ENCODE peak calls at places on chromosomes 16 and 17, in five cellular contexts. S, E, H, Q and W are unnamed samples.

GRCh38 chr17:30095507-30096244 is 20.9 kb upstream of the NSRP1 start:
- DNase-seq in H (peak; percentile 64), Q (peak; percentile 67), E (peak; percentile 18), S (peak; percentile 69), W (peak; percentile 61)

GRCh38 chr17:51402881-51403280 is 142.5 kb downstream of the UTP18 start:
- DNase-seq in Q (no peak), H (no peak), E (no peak), S (no peak), W (no peak)

GRCh38 chr17:49832840-49833599 is 14.8 kb downstream of the TAC4 start:
- DNase-seq in S (no peak), Q (peak; percentile 59), E (no peak), H (no peak), W (no peak)

GRCh38 chr17:61351745-61352407 is 47.8 kb upstream of the TBX2 start:
- DNase-seq in E (no peak), H (no peak), S (no peak), Q (no peak), W (no peak)

GRCh38 chr16:78987676-78988075 is 612.9 kb downstream of the MAF start:
- DNase-seq in S (no peak), E (no peak), H (peak; percentile 37), Q (no peak), W (no peak)

GRCh38 chr16:8866118-8866883 is 2.5 kb downstream of the CARHSP1 start:
- DNase-seq in H (peak; percentile 88), Q (peak; percentile 73), S (no peak), E (peak; percentile 67), W (no peak)

GRCh38 chr17:47607481-47607880 is 42.2 kb upstream of the KPNB1 start:
- DNase-seq in E (no peak), Q (no peak), H (no peak), S (no peak), W (no peak)

GRCh38 chr16:515175-515962 is 12.1 kb upstream of the CAPN15 start:
- DNase-seq in E (no peak), S (no peak), H (no peak), Q (no peak), W (no peak)

GRCh38 chr17:588519-588918 is 126.1 kb downstream of the VPS53 start:
- DNase-seq in Q (no peak), H (no peak), E (no peak), S (no peak), W (no peak)

GRCh38 chr17:77696151-77696719 is 262.3 kb upstream of the TNRC6C start:
- DNase-seq in Q (no peak), H (no peak), S (no peak), E (peak; percentile 37), W (no peak)

GRCh38 chr17:75875182-75875939 is 3.0 kb downstream of the TRIM47 start:
- DNase-seq in S (no peak), Q (no peak), H (no peak), E (peak; percentile 75), W (no peak)

GRCh38 chr16:1530349-1530882 is 3.0 kb upstream of the TMEM204 start:
- DNase-seq in E (no peak), H (no peak), Q (no peak), S (no peak), W (no peak)

GRCh38 chr17:29076722-29077121 is 33.8 kb downstream of the PIPOX start:
- DNase-seq in H (no peak), Q (no peak), S (no peak), E (no peak), W (no peak)

GRCh38 chr16:88406096-88407041 is 23.6 kb downstream of the ZNF469 start:
- DNase-seq in S (no peak), E (peak; percentile 70), H (peak; percentile 16), Q (peak; percentile 49), W (no peak)

GRCh38 chr16:46733319-46733830 is 14.8 kb downstream of the MYLK3 start:
- DNase-seq in E (no peak), S (no peak), Q (no peak), H (no peak), W (no peak)

DNA sequence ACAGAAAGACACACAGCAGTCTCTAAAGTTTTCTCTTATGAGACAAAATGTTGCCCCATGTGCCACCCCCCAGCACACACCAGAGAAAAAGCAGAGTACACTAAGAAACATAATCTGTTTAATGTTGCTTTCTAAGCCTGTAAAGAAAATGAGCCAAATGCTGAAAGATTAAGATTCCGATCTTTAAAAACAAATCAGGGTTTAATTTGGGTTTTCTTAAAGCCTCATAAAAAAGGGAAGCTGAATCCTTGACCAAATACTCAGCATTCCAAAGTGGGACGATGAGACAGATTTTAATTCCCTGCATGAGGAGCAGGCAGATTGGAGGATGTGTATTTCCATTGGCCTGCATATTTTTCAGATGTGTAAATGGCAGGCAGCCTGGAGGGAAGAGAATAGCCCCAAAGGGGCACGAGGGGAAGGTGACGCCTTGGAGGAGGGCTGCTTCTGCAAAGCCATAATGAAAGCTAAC is 118.4 kb downstream of the COPRS start:
- DNase-seq in E (no peak), S (no peak), Q (no peak), H (no peak), W (no peak)
- TF ChIP-seq SIN3A in E (no peak), S (no peak), Q (no peak), H (no peak), W (no peak)

DNA sequence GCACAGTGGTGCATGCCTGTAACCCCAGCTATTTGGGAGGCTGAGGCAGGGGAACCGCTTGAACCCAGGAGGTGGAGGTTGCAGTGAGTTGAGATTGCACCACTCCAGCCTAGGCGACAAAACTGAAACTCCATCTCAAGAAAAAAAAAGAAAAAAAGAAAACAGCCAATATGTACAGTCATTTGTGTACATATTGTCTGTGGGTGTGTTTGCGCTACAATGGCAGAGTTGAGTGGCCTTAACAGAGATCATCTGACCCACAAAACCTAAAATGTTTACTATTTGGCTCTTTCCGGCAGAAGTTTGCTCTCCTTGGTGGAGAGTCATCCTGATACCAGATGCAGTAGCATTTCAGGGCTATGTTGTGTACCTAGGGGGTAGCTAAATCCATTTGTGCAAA is 57.9 kb downstream of the ARSG start:
- DNase-seq in E (no peak), H (peak; percentile 27), S (no peak), Q (no peak), W (no peak)
- TF ChIP-seq SIN3A in E (no peak), H (no peak), S (no peak), Q (no peak), W (no peak)

GRCh38 chr17:64262125-64262421 is 987 bp downstream of the TEX2 start:
- DNase-seq in Q (no peak), S (no peak), E (no peak), H (peak; percentile 41), W (no peak)
- TF ChIP-seq SIN3A in Q (no peak), S (no peak), E (no peak), H (no peak), W (no peak)

DNA sequence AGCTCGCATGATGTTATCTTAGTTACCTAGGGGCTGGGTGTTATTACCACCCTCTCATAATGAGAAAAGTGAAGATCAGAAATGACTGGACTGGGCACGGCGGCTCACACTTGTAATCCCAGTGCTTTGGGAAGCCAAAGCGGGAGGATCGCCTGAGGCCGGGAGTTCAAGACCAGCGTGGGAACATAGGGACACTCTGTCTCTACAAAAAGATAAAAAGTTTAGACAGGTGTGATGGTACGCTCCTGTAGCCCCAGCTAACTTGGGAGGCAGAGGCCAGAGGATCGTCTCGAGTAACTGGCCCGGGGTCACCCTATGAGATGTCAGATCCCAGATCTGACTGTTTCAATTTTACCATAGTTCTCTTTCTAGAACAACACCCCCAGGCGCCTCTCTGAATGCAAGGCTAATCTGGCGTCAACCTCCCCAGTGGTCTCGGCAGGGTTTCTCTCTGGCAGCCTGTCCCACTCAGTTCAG is 1.9 kb upstream of the CCDC102A start:
- DNase-seq in S (no peak), Q (no peak), H (no peak), E (no peak), W (no peak)
- TF ChIP-seq SIN3A in S (no peak), Q (no peak), H (no peak), E (no peak), W (no peak)

GRCh38 chr16:72073831-72074230 is 10.8 kb downstream of the HPR start:
- DNase-seq in E (no peak), Q (no peak), S (no peak), H (no peak), W (no peak)
- TF ChIP-seq SIN3A in E (no peak), Q (no peak), S (no peak), H (no peak), W (no peak)

GRCh38 chr16:68412061-68412460 is 36.2 kb downstream of the SMPD3 start:
- DNase-seq in E (no peak), Q (no peak), H (no peak), S (no peak), W (no peak)

GRCh38 chr16:68411086-68411485 is 37.2 kb downstream of the SMPD3 start:
- DNase-seq in Q (no peak), E (no peak), S (no peak), H (no peak), W (no peak)

GRCh38 chr16:68406458-68407041 is 41.8 kb downstream of the SMPD3 start:
- DNase-seq in E (peak; percentile 76), S (no peak), H (no peak), Q (no peak), W (no peak)

GRCh38 chr16:68408428-68408827 is 39.9 kb downstream of the SMPD3 start:
- DNase-seq in E (no peak), S (no peak), H (no peak), Q (no peak), W (no peak)

DNA sequence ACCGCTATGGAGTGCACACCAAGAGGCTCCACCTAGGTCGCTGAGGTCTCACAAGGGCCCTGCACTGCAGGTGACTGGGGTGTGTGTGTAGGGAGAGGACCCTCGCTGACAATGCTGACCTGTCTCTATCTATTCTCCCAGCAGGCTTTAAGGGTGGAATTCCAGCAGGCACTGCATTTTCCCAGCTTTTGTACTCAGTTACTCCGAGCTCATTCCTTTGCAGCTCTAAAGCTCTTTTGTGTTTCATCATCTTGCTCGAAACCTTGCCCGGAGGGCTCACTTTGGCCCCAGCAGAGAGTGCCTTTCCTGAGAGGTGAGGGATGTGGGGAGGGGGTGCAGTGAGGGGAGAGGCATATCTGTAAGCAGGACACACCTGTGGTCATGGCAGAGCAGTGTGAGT is 39.3 kb downstream of the SMPD3 start:
- DNase-seq in S (no peak), Q (no peak), H (no peak), E (no peak), W (no peak)
- TF ChIP-seq SIN3A in S (no peak), Q (no peak), H (no peak), E (no peak), W (no peak)

GRCh38 chr16:55249936-55250335 is 74.1 kb upstream of the IRX6 start:
- DNase-seq in H (no peak), S (no peak), Q (no peak), E (no peak), W (no peak)
- TF ChIP-seq SIN3A in H (no peak), S (no peak), Q (no peak), E (no peak), W (no peak)

GRCh38 chr16:85853641-85854545 is 45.1 kb upstream of the IRF8 start:
- DNase-seq in E (no peak), H (no peak), S (no peak), Q (no peak), W (no peak)

GRCh38 chr16:85854935-85855334 is 44.0 kb upstream of the IRF8 start:
- DNase-seq in H (no peak), S (no peak), E (no peak), Q (no peak), W (no peak)

GRCh38 chr16:85857406-85857805 is 41.6 kb upstream of the IRF8 start:
- DNase-seq in H (no peak), E (no peak), Q (no peak), S (no peak), W (no peak)

GRCh38 chr16:85856585-85856984 is 42.4 kb upstream of the IRF8 start:
- DNase-seq in E (no peak), S (no peak), H (no peak), Q (no peak), W (no peak)

GRCh38 chr16:85856054-85856453 is 42.9 kb upstream of the IRF8 start:
- DNase-seq in H (no peak), Q (no peak), E (no peak), S (no peak), W (no peak)
- TF ChIP-seq SIN3A in H (no peak), Q (no peak), E (no peak), S (no peak), W (no peak)